ENCODE peak calls at places on chromosomes 4 and X, in four cellular contexts. G is tibial artery, F is A549, M is lung. N is an unnamed sample.

GRCh38 chr4:77156533-77156911 is 485 bp upstream of the CCNG2 start:
- DNase-seq in F (peak; percentile 95), G (peak; percentile 98), M (peak; percentile 99), N (peak; percentile 92)

GRCh38 chrX:154840856-154841255 is 6.4 kb upstream of the SMIM9 start:
- DNase-seq in G (no peak), M (no peak), F (peak; percentile 28), N (no peak)

GRCh38 chr4:107261241-107261874 is 225.2 kb upstream of the DKK2 start:
- DNase-seq in G (no peak), F (no peak), M (no peak), N (no peak)

GRCh38 chr4:40199999-40200880 is 3.4 kb downstream of the RHOH start:
- DNase-seq in G (no peak), F (no peak), M (peak; percentile 35), N (no peak)

GRCh38 chrX:42855262-42855661 is 77.3 kb upstream of the PPP1R2C start:
- DNase-seq in G (no peak), M (no peak), F (no peak), N (no peak)

GRCh38 chr4:10664408-10664807 is 20.2 kb downstream of the CLNK start:
- DNase-seq in G (peak; percentile 68), F (no peak), M (peak; percentile 66), N (peak; percentile 44)

GRCh38 chrX:40468033-40468979 is 112.5 kb upstream of the ATP6AP2 start:
- DNase-seq in G (peak; percentile 29), F (peak; percentile 21), M (peak; percentile 54), N (peak; percentile 74)

GRCh38 chr4:186807809-186808634 is 84.4 kb upstream of the FAT1 start:
- DNase-seq in F (no peak), G (no peak), M (no peak), N (no peak)

GRCh38 chr4:116118216-116118615 is 967.2 kb downstream of the TRAM1L1 start:
- DNase-seq in M (no peak), G (no peak), F (no peak), N (no peak)

GRCh38 chrX:53556868-53557267 is 122.7 kb upstream of the HSD17B10 start:
- DNase-seq in G (no peak), M (no peak), F (no peak), N (no peak)

GRCh38 chr4:59455751-59456150 is 1744.4 kb upstream of the ADGRL3 start:
- DNase-seq in M (no peak), G (no peak), F (no peak), N (no peak)

GRCh38 chrX:10636337-10636736 is 16.0 kb upstream of the MID1 start:
- DNase-seq in M (peak; percentile 32), F (peak; percentile 71), G (peak; percentile 23), N (no peak)

GRCh38 chrX:130079824-130080406 is 30.4 kb downstream of the ELF4 start:
- DNase-seq in M (peak; percentile 54), G (peak; percentile 59), F (peak; percentile 72), N (peak; percentile 69)

GRCh38 chr4:54065282-54066087 is 1.1 kb upstream of the CHIC2 start:
- DNase-seq in G (no peak), F (no peak), M (no peak), N (peak; percentile 36)

GRCh38 chr4:186935881-186936280 is 212.2 kb upstream of the FAT1 start:
- DNase-seq in F (no peak), M (no peak), G (no peak), N (no peak)

GRCh38 chrX:39693298-39693697 is 404.5 kb downstream of the BCOR start:
- DNase-seq in F (no peak), G (no peak), M (no peak), N (no peak)

GRCh38 chr4:27068151-27068862 is 207.7 kb downstream of the STIM2 start:
- DNase-seq in F (no peak), M (no peak), G (peak; percentile 31), N (no peak)

GRCh38 chr4:90745176-90745575 is 618.0 kb downstream of the CCSER1 start:
- DNase-seq in F (peak; percentile 10), G (no peak), M (no peak), N (no peak)

GRCh38 chrX:10286195-10286594 is 129.4 kb downstream of the CLCN4 start:
- DNase-seq in F (no peak), G (no peak), M (no peak), N (no peak)

GRCh38 chrX:84144991-84145390 is 43.0 kb downstream of the RPS6KA6 start:
- DNase-seq in M (no peak), G (no peak), F (no peak), N (no peak)

GRCh38 chr4:60682901-60683300 is 517.2 kb upstream of the ADGRL3 start:
- DNase-seq in G (no peak), F (no peak), M (no peak), N (no peak)

GRCh38 chr4:7854697-7855370 is 84.8 kb downstream of the AFAP1 start:
- DNase-seq in F (no peak), G (no peak), M (no peak), N (no peak)

GRCh38 chr4:95155759-95156451 is 392.9 kb downstream of the UNC5C start:
- DNase-seq in M (no peak), F (peak; percentile 23), G (no peak), N (no peak)

GRCh38 chr4:167101035-167101434 is 133.3 kb downstream of the SPOCK3 start:
- DNase-seq in G (no peak), M (no peak), F (no peak), N (no peak)

GRCh38 chr4:147060171-147060931 is 114.7 kb upstream of the TTC29 start:
- DNase-seq in F (no peak), G (peak; percentile 27), M (no peak), N (no peak)

GRCh38 chr4:126899382-126899801 is 733.4 kb upstream of the INTU start:
- DNase-seq in G (no peak), M (no peak), F (no peak), N (peak; percentile 35)

GRCh38 chrX:31819455-31819854 is 747.6 kb upstream of the FTHL17 start:
- DNase-seq in M (no peak), G (no peak), F (no peak), N (peak; percentile 61)

GRCh38 chrX:39749728-39750127 is 348.0 kb downstream of the BCOR start:
- DNase-seq in F (no peak), M (no peak), G (no peak), N (no peak)

GRCh38 chr4:36285784-36286480 is 4.5 kb downstream of the DTHD1 start:
- DNase-seq in G (no peak), M (no peak), F (no peak), N (no peak)
- H3K27ac ChIP-seq in G (no peak overlapping the region), M (no peak overlapping the region), F (no peak overlapping the region), N (no peak overlapping the region)

GRCh38 chrX:69319376-69319775 is 154.1 kb upstream of the PJA1 start:
- DNase-seq in G (no peak), F (no peak), M (no peak), N (no peak)
- H3K4me3 ChIP-seq in G (no peak overlapping the region), F (no peak overlapping the region), M (no peak overlapping the region), N (no peak overlapping the region)

DNA sequence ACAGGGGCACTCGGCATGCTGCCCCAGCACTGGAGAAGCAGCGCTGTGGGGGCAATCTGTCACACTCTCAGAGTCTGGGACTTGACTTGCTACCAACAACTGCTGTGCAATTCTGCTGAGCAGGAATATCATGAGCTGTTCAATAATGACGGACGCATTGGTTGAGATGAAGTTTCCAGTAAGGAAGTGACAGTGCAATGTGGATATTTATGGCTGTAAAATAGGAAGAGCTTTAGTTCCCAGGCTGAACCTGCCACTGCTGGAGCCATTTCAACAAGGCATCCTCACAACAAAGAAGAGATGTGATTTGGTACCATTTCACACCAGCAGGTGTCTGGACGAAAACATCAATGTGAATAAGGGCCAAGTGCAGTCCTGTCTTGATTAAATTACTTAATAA is 24.2 kb downstream of the CHST7 start:
- DNase-seq in M (no peak), G (no peak), F (no peak), N (no peak)
- H3K4me1 ChIP-seq in M (peaks cover 1% of the 10 kb centered on the region), G (no peaks in the 10 kb centered on the region), F (peaks cover 20% of the 10 kb centered on the region), N (peaks cover 5% of the 10 kb centered on the region)

DNA sequence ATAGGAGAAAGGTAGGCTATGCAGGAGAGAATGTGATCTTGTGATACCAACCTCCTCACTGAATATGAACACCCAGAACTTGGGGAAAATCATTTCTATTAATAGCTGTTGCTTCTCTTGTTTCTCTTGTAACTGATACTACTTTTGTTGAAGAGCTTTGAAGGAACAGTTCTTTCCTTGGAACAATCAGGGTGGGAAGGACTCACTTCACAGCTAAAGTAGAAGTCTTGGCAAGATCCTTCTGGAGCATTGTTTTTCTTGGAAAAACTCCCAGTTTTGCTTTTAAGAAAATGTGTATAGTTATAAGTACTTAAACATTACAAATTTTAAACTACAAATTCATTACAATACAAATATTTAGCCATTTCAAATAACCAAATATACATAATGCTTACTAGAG is 19.1 kb upstream of the XK start:
- DNase-seq in M (no peak), F (no peak), G (no peak), N (no peak)
- H3K27ac ChIP-seq in M (no peak overlapping the region), F (no peak overlapping the region), G (no peak overlapping the region), N (no peak overlapping the region)

DNA sequence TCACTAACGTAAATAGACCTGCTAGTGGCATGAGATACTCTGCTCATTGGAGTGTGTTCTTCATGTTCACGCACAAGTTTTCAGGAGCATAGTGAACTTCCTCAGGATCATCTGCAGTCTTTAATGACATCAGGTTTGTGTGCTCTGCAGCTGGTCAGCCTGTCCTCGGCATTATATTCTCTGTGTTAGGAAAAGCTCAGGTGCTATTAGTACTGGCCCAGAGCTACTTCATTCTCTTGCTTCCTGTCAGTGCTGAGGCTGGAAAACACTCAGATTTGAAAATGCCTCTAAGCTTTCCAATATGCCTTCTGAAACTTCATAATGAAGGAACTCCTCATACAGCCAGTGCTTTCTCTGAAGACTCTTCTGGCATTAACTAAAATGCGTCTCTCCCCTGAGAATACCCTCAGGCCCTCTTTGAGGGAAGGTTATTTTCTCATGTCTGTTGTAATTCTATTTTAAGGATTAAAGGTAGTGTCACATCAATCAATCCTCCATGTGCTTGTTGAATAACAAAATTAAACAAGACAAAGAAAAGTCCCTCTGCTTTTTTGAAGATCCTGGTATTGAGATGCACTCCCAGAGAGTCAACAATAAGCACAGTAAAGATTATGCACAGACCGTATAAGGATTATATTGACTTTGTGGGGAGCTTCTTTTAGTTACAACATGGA is 666.4 kb downstream of the ADGRL3 start:
- DNase-seq in F (no peak), M (no peak), G (no peak), N (no peak)
- H3K4me3 ChIP-seq in F (no peak overlapping the region), M (no peak overlapping the region), G (no peak overlapping the region), N (no peak overlapping the region)

N was measured in right cardiac atrium.